ENCODE peak calls at places on chromosomes 11 and 22, in four cellular contexts. P is osteoblast, E is K562, R is Karpas-422. N is an unnamed sample.

GRCh38 chr11:73991471-73992006 is 8.9 kb upstream of the UCP2 start:
- DNase-seq in P (no peak), E (no peak), R (peak; percentile 93), N (no peak)

GRCh38 chr11:35029979-35030378 is 109.0 kb upstream of the CD44 start:
- DNase-seq in P (peak; percentile 76), E (peak; percentile 79), R (no peak), N (no peak)

GRCh38 chr22:40238425-40239344 is 61.0 kb downstream of the TNRC6B start:
- DNase-seq in P (peak; percentile 56), E (no peak), R (no peak), N (peak; percentile 20)

GRCh38 chr11:20353829-20354434 is 9.6 kb upstream of the HTATIP2 start:
- DNase-seq in P (no peak), E (peak; percentile 70), R (peak; percentile 59), N (peak; percentile 39)

GRCh38 chr11:71079795-71080194 is 172.6 kb downstream of the SHANK2 start:
- DNase-seq in P (no peak), E (no peak), R (no peak), N (no peak)

GRCh38 chr11:123063396-123064267 is 1.7 kb upstream of the HSPA8 start:
- DNase-seq in P (peak; percentile 69), E (peak; percentile 54), R (peak; percentile 75), N (peak; percentile 44)

GRCh38 chr22:23783496-23784167 is 3.1 kb upstream of the SMARCB1 start:
- DNase-seq in P (peak; percentile 39), E (no peak), R (no peak), N (no peak)

GRCh38 chr22:29717789-29718188 is 2.0 kb upstream of the CABP7 start:
- DNase-seq in P (no peak), E (no peak), R (no peak), N (no peak)

GRCh38 chr11:65791719-65792213 is 4.9 kb downstream of the OVOL1 start:
- DNase-seq in P (peak; percentile 86), E (no peak), R (peak; percentile 77), N (no peak)

GRCh38 chr11:73784080-73784634 is 3.5 kb upstream of the MRPL48 start:
- DNase-seq in P (no peak), E (peak; percentile 61), R (no peak), N (no peak)

GRCh38 chr11:35647535-35648092 is 15.0 kb upstream of the TRIM44 start:
- DNase-seq in P (no peak), E (peak; percentile 15), R (no peak), N (no peak)

GRCh38 chr11:77967121-77967520 is 27.3 kb downstream of the INTS4 start:
- DNase-seq in P (no peak), E (no peak), R (no peak), N (no peak)

GRCh38 chr11:31968774-31969433 is 122.0 kb upstream of the RCN1 start:
- DNase-seq in P (peak; percentile 87), E (no peak), R (no peak), N (no peak)

GRCh38 chr22:50114221-50114981 is 24.6 kb downstream of the MOV10L1 start:
- DNase-seq in P (peak; percentile 93), E (no peak), R (no peak), N (peak; percentile 59)

GRCh38 chr22:29879738-29880137 is 3.2 kb upstream of the MTMR3 start:
- DNase-seq in P (no peak), E (no peak), R (peak; percentile 53), N (no peak)

GRCh38 chr11:75337195-75337654 is 14.2 kb downstream of the ARRB1 start:
- DNase-seq in P (peak; percentile 92), E (peak; percentile 59), R (no peak), N (no peak)

GRCh38 chr11:2904153-2905052 is 18.8 kb upstream of the CDKN1C start:
- DNase-seq in P (no peak), E (no peak), R (no peak), N (peak; percentile 61)

GRCh38 chr11:10654211-10655150 is 39.1 kb downstream of the IRAG1 start:
- DNase-seq in P (peak; percentile 83), E (peak; percentile 89), R (peak; percentile 80), N (no peak)

DNA sequence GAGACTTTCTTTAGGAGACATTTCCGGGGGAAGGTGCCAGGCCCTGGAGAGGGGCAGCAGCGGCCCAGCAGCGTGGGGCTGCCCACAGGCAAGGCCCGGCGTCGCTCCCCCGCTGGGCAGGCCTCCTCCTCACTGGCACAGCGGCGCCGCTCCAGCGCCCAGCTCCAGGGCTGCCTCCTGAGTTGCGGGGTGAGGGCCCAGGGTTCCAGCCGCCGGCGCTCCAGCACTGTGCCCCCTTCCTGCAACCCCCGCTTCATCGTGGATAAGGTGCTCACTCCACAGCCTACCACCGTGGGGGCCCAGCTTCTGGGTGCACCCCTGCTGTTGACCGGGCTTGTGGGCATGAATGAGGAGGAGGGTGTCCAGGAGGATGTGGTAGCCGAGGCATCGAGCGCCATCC is 15.2 kb upstream of the MDK start:
- DNase-seq in P (no peak), E (no peak), R (no peak), N (no peak)
- H3K4me1 ChIP-seq in P (peaks cover 27% of the 10 kb centered on the region), E (peaks cover 22% of the 10 kb centered on the region), R (peaks cover 63% of the 10 kb centered on the region), N (peaks cover 17% of the 10 kb centered on the region)

DNA sequence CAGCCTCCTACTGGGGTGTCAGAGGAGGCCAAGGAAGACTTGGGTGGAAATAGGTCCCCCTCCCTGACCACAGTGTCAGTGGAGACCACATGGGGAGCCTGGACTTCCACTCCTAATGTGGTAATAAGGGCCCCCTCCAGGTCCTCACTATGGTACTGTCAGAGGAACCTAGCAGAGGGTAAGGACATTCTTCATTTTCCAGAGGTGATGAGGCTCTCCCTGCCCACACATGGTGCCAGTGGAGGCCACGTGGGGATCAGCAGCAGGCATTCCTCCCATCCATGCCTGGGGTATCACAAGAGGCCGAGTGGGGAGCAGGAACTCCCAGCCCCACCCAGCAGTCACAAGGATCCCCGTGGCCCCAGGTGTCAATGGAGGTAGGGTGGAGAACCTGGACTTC is 6.5 kb upstream of the CLDN5 start:
- DNase-seq in P (no peak), E (no peak), R (no peak), N (no peak)
- H3K4me3 ChIP-seq in P (no peak overlapping the region), E (no peak overlapping the region), R (no peak overlapping the region), N (no peak overlapping the region)

DNA sequence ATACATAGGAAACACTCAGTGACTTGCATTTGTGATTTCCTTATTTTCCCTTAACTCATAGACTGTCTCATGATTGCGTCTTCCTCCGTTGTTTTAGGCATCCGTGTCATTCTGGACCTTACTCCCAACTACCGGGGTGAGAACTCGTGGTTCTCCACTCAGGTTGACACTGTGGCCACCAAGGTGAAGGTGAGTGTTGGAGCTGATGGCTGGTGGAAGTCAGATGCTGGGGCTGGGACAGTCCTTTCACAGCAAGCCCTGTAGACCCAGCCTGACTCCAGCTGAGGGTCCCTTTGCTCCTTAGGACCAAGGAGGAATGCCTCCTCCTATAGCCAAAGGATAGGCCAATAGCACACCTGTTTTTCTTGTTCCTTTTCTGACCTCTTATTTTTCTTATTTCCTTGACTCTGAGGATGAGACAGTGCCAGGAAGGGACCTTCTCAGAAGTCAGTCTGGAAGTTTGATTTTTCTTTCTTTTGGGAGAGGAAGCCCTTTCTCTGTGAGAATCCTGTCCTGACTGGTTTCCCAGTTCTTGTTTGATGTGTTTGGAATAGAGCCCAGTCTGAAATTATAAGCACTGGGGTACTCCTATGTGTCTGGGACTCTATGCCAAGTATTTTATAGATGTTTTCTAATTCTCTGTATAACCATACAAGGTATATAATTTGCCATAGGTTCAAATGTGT is 2.3 kb downstream of the SLC3A2 start:
- DNase-seq in P (peak; percentile 48), E (no peak), R (peak; percentile 36), N (no peak)
- H3K4me1 ChIP-seq in P (peaks cover 43% of the 10 kb centered on the region), E (peaks cover 52% of the 10 kb centered on the region), R (peaks cover 31% of the 10 kb centered on the region), N (peaks cover 33% of the 10 kb centered on the region)

GRCh38 chr22:37518509-37519267 is 527 bp downstream of the CARD10 start:
- DNase-seq in P (peak; percentile 54), E (peak; percentile 24), R (no peak), N (no peak)
- H3K4me3 ChIP-seq in P (peak overlapping the region; percentile 81), E (peak overlapping the region; percentile 52), R (no peak overlapping the region), N (peak overlapping the region; percentile 49)